ENCODE peak calls at places on chromosome X, in nine cellular contexts. F is iPS DF 6.9, E is lower lobe of right lung, A is PC-3, J is K562, V is neuronal stem cell, R is heart right ventricle, H is mesendoderm, K is psoas muscle. W is an unnamed sample.
A peak's percentile ranks its signal among the peaks of the same experiment; 100 is the strongest.

GRCh38 chrX:50081282-50081955 is 119.4 kb downstream of the AKAP4 start:
- DNase-seq in F (peak; percentile 5), J (no peak), E (peak; percentile 62), R (peak; percentile 15), K (peak; percentile 23), H (peak; percentile 56), V (no peak), A (peak; percentile 46), W (peak; percentile 41)

GRCh38 chrX:39645059-39645895 is 452.5 kb downstream of the BCOR start:
- DNase-seq in H (peak; percentile 51), K (peak; percentile 68), F (no peak), R (peak; percentile 56), A (peak; percentile 32), J (peak; percentile 20), V (no peak), E (peak; percentile 44), W (no peak)

GRCh38 chrX:153603131-153603656 is 4.3 kb upstream of the CCNQ start:
- DNase-seq in R (no peak), V (no peak), H (no peak), E (no peak), F (no peak), A (no peak), K (no peak), J (no peak), W (no peak)

GRCh38 chrX:15646031-15646430 is 18.6 kb downstream of the CLTRN start:
- DNase-seq in R (no peak), J (no peak), H (no peak), K (no peak), A (no peak), F (no peak), E (no peak), V (no peak), W (no peak)

GRCh38 chrX:698246-698645 is 67.7 kb downstream of the SHOX start:
- DNase-seq in F (no peak), V (no peak), H (no peak), K (no peak), R (no peak), A (no peak), J (no peak), E (no peak), W (no peak)

GRCh38 chrX:135340827-135341226 is 31.5 kb downstream of the ETDC start:
- DNase-seq in H (no peak), F (no peak), K (no peak), J (no peak), A (no peak), R (no peak), E (no peak), V (no peak), W (no peak)

GRCh38 chrX:150508461-150509367 is 59.7 kb upstream of the MTM1 start:
- DNase-seq in R (peak; percentile 56), V (no peak), E (peak; percentile 52), K (peak; percentile 43), H (peak; percentile 42), A (no peak), J (no peak), F (no peak), W (no peak)

GRCh38 chrX:68355629-68355920 is 77.7 kb downstream of the OPHN1 start:
- DNase-seq in J (no peak), A (peak; percentile 54), H (no peak), R (no peak), F (no peak), K (no peak), V (no peak), E (no peak), W (no peak)

GRCh38 chrX:70434914-70435586 is 9.6 kb upstream of the DLG3 start:
- DNase-seq in F (no peak), V (no peak), R (peak; percentile 31), J (no peak), H (peak; percentile 10), E (no peak), A (no peak), K (peak; percentile 48), W (peak; percentile 73)

GRCh38 chrX:154002215-154002719 is 17.4 kb downstream of the IRAK1 start:
- DNase-seq in F (no peak), K (peak; percentile 50), J (peak; percentile 79), A (peak; percentile 9), H (peak; percentile 73), R (no peak), E (peak; percentile 70), V (no peak), W (peak; percentile 12)

GRCh38 chrX:119539872-119540271 is 25.3 kb downstream of the STEEP1 start:
- DNase-seq in H (no peak), E (no peak), J (no peak), V (no peak), K (no peak), A (no peak), R (no peak), F (no peak), W (no peak)

GRCh38 chrX:100662153-100662552 is 18.2 kb downstream of the SRPX2 start:
- DNase-seq in H (no peak), A (no peak), R (no peak), V (no peak), E (no peak), K (no peak), F (no peak), J (no peak), W (no peak)

GRCh38 chrX:71911023-71911730 is 532 bp downstream of the NHSL2 start:
- DNase-seq in K (peak; percentile 21), R (peak; percentile 15), V (peak; percentile 42), E (no peak), F (no peak), J (no peak), A (no peak), H (peak; percentile 70), W (no peak)

GRCh38 chrX:74450803-74451449 is 29.6 kb downstream of the SLC16A2 start:
- DNase-seq in H (no peak), A (peak; percentile 89), K (no peak), J (no peak), E (no peak), F (no peak), V (no peak), R (no peak), W (no peak)

GRCh38 chrX:40434947-40435346 is 145.8 kb upstream of the ATP6AP2 start:
- DNase-seq in E (no peak), R (no peak), V (no peak), J (peak; percentile 79), K (peak; percentile 20), A (no peak), H (peak; percentile 37), F (no peak), W (no peak)

DNA sequence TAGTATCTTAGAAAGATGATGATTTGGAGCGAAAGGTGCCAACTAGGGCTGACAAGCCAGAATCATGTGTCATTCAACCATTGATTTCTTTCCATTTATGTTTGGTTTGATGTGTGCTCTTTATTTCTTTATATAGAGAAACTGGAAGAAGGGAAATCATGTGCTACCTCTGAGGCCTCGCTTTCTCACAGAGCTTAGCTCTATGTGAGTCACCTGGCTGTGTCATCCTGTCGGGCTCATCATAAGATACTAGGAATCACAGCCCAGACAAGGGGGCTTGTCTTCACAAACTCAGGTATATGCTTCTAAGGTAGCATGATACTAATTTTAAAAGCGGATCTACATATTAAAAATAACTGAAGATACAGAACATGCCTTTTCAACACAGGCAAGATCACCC is 81.7 kb upstream of the GPM6B start:
- DNase-seq in V (no peak), F (no peak), R (no peak), H (no peak), A (peak; percentile 74), K (no peak), E (no peak), J (no peak), W (no peak)
- H3K27ac ChIP-seq in V (no peak overlapping the region), F (no peak overlapping the region), R (no peak overlapping the region), H (no peak overlapping the region), A (peak overlapping the region; percentile 90), K (no peak overlapping the region), E (no peak overlapping the region), J (no peak overlapping the region), W (no peak overlapping the region)

DNA sequence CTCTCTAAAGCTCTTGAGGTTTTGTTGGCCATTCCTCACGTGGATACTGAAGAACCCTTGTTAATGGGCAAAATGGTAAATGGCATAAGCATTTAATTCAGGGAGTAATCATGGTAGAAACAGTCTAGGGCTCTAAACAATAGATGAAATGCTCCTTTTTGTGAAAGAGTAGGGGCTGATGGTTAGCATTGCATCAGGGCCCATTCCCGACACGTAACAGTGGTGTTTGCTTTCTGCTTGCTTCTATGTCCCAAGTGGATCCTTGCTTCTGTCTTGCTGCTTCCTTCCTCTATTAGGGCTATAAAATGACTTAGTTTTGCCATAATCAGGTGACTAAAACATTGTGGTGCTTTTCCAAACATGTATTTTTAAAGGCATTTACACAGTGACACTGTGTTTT is 230.9 kb upstream of the AFF2 start:
- DNase-seq in A (no peak), E (no peak), H (no peak), K (no peak), R (no peak), J (no peak), V (no peak), F (no peak), W (no peak)
- H3K4me1 ChIP-seq in A (no peaks in the 10 kb centered on the region), E (no peaks in the 10 kb centered on the region), H (no peaks in the 10 kb centered on the region), K (no peaks in the 10 kb centered on the region), R (no peaks in the 10 kb centered on the region), J (no peaks in the 10 kb centered on the region), V (no peaks in the 10 kb centered on the region), F (no peaks in the 10 kb centered on the region), W (no peaks in the 10 kb centered on the region)

DNA sequence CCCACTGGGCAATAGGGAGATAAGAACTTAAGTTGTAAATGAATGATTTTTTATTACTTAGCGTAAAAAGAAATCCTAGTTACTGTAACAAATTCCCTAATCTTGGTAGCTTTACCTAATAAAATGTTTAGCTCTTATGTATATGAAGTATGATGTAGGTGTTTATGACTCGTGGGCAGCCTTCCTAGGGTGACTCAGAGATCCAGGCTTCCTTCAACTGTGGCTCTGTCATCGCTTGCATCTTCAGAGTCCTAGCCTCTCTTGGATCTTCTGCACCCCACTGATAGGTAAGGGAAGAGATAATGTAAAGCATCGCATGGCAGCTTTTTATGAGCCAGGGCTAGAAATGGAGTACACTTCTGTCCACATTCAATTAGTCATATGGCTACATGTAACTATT is 165.6 kb upstream of the GLRA2 start:
- DNase-seq in J (no peak), A (peak; percentile 8), K (no peak), R (no peak), V (no peak), H (no peak), E (no peak), F (no peak), W (no peak)
- H3K27ac ChIP-seq in J (no peak overlapping the region), A (no peak overlapping the region), K (no peak overlapping the region), R (no peak overlapping the region), V (no peak overlapping the region), H (no peak overlapping the region), E (no peak overlapping the region), F (no peak overlapping the region), W (no peak overlapping the region)

DNA sequence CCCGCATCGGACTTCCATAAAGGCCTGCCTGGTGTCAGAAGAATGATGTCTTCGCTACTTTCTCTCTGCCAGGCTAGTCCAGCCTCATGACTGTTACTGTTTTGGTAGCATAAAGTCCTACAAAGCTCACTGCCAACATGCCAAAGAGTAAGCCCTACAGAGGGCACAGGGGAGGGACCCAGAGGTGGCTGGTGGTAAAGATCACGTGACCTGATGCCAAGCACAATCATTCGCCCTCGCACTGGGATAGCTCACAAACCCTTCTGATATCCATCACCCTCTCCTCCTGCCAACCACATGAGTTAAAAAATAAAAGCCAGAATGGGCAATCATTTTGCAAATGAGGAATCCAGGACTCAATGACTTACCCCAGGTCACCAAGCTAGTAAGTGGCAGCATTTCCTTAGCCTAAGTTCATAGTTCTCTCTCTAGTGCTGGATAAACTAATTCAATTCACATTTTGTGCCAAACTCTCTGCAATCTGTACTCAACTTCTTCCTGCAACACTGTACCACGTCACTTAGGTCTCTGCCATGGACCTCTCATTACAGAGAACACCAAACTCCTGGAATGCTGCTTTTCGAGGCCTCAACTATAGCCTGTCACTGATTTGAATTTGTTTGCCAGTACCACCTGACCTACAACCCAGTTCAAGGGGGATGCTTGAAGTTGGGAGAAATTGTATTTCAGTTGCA is 178.1 kb downstream of the SH3KBP1 start:
- DNase-seq in F (no peak), E (no peak), K (no peak), V (no peak), J (no peak), H (no peak), R (no peak), A (no peak), W (no peak)
- H3K4me1 ChIP-seq in F (no peaks in the 10 kb centered on the region), E (no peaks in the 10 kb centered on the region), K (peaks cover 6% of the 10 kb centered on the region), V (no peaks in the 10 kb centered on the region), J (peaks cover 3% of the 10 kb centered on the region), H (no peaks in the 10 kb centered on the region), R (no peaks in the 10 kb centered on the region), A (peaks cover 22% of the 10 kb centered on the region), W (no peaks in the 10 kb centered on the region)